ENCODE peak calls at places on chromosomes 13 and 19, in four cellular contexts. P is tibial nerve, I is uterus, H is sciatic nerve. Z is an unnamed sample.

GRCh38 chr19:18496167-18496979 is 25.5 kb downstream of the ELL start:
- DNase-seq in H (no peak), I (no peak), P (no peak), Z (no peak)

GRCh38 chr19:42528354-42529247 is at the start of gene CEACAM1:
- DNase-seq in P (no peak), H (no peak), I (no peak), Z (peak; percentile 72)

GRCh38 chr13:35649162-35649561 is 172.7 kb upstream of the MAB21L1 start:
- DNase-seq in P (peak; percentile 18), I (no peak), H (no peak), Z (no peak)

GRCh38 chr13:114097893-114098688 is 34.3 kb downstream of the RASA3 start:
- DNase-seq in P (no peak), I (peak; percentile 14), H (peak; percentile 58), Z (peak; percentile 47)

GRCh38 chr13:45325806-45326205 is 15.2 kb downstream of the TPT1 start:
- DNase-seq in P (peak; percentile 31), H (no peak), I (no peak), Z (no peak)

GRCh38 chr13:43664700-43665191 is 122.0 kb downstream of the ENOX1 start:
- DNase-seq in H (no peak), P (no peak), I (peak; percentile 27), Z (no peak)

GRCh38 chr19:40143612-40144011 is 47.6 kb upstream of the MAP3K10 start:
- DNase-seq in I (no peak), P (peak; percentile 12), H (no peak), Z (no peak)

GRCh38 chr19:36041831-36042230 is 9.2 kb upstream of the CLIP3 start:
- DNase-seq in I (peak; percentile 37), P (no peak), H (no peak), Z (no peak)